ENCODE peak calls at places on chromosomes 2 and 18, in four cellular contexts. K, B, A and G are unnamed samples.

GRCh38 chr2:127455566-127456493 is 37.6 kb downstream of the PROC start:
- DNase-seq in A (no peak), B (peak; percentile 27), K (peak; percentile 16), G (no peak)

GRCh38 chr18:22558945-22559385 is 141.2 kb upstream of the CTAGE1 start:
- DNase-seq in A (peak; percentile 85), K (peak; percentile 31), B (peak; percentile 12), G (no peak)

GRCh38 chr2:233964581-233964980 is 47.4 kb downstream of the TRPM8 start:
- DNase-seq in A (no peak), B (no peak), K (no peak), G (no peak)

GRCh38 chr2:221465776-221466175 is 106.3 kb downstream of the EPHA4 start:
- DNase-seq in B (no peak), K (no peak), A (peak; percentile 2), G (peak; percentile 15)

GRCh38 chr2:55399815-55400214 is 19.8 kb downstream of the CCDC88A start:
- DNase-seq in A (no peak), K (no peak), B (no peak), G (no peak)

GRCh38 chr2:204645018-204645775 is 99.9 kb downstream of the PARD3B start:
- DNase-seq in K (no peak), A (no peak), B (no peak), G (no peak)

GRCh38 chr2:162706770-162707169 is 131.8 kb downstream of the KCNH7 start:
- DNase-seq in K (no peak), B (no peak), A (no peak), G (no peak)

GRCh38 chr2:86283461-86284030 is 53.9 kb downstream of the REEP1 start:
- DNase-seq in B (no peak), A (no peak), K (no peak), G (no peak)

GRCh38 chr2:207746131-207746530 is 23.6 kb downstream of the FZD5 start:
- DNase-seq in K (peak; percentile 85), B (peak; percentile 55), A (peak; percentile 76), G (no peak)

GRCh38 chr2:5164806-5165525 is 527.2 kb upstream of the SOX11 start:
- DNase-seq in K (no peak), B (no peak), A (no peak), G (no peak)

GRCh38 chr2:128600606-128601297 is 282.1 kb upstream of the HS6ST1 start:
- DNase-seq in B (no peak), K (no peak), A (no peak), G (no peak)

GRCh38 chr18:45549296-45549695 is 66.0 kb upstream of the SLC14A2 start:
- DNase-seq in K (no peak), A (no peak), B (no peak), G (no peak)

GRCh38 chr2:173119069-173119807 is 43.6 kb downstream of the MAP3K20 start:
- DNase-seq in K (no peak), A (no peak), B (no peak), G (no peak)

GRCh38 chr18:36314754-36315153 is 17.2 kb downstream of the FHOD3 start:
- DNase-seq in B (no peak), K (no peak), A (no peak), G (no peak)

GRCh38 chr18:36312806-36313395 is 15.4 kb downstream of the FHOD3 start:
- DNase-seq in A (no peak), B (no peak), K (no peak), G (no peak)

GRCh38 chr18:36314098-36314497 is 16.6 kb downstream of the FHOD3 start:
- DNase-seq in A (no peak), K (no peak), B (no peak), G (no peak)

GRCh38 chr18:36316246-36316645 is 18.7 kb downstream of the FHOD3 start:
- DNase-seq in K (no peak), B (no peak), A (no peak), G (no peak)

DNA sequence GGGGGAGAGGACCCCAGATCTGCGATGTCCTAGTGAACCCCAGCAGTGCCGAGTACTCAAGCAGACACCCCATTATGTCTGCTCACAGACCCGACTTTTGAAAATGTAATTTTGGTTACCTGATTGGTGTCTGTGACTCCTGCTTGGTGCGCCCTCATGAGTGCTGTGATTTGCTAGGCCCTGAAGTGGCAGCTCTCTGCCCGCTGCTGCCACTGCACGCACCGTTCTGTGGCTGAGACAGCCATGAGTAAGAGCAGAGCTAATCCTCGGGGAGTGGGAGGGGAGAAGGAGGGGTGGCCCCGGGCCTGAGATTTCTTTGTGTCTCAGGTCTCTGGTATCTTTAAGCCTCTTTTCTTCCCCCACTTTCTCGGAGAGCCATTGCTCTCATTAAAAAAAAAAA is 18.2 kb downstream of the FHOD3 start:
- DNase-seq in K (no peak), A (no peak), B (no peak), G (no peak)
- TF ChIP-seq ESRRA in K (no peak), A (no peak), B (no peak), G (no peak)

GRCh38 chr2:168289880-168290279 is 42.5 kb upstream of the STK39 start:
- DNase-seq in K (no peak), A (no peak), B (no peak), G (no peak)

GRCh38 chr2:168290391-168290790 is 43.0 kb upstream of the STK39 start:
- DNase-seq in A (no peak), B (no peak), K (no peak), G (no peak)

DNA sequence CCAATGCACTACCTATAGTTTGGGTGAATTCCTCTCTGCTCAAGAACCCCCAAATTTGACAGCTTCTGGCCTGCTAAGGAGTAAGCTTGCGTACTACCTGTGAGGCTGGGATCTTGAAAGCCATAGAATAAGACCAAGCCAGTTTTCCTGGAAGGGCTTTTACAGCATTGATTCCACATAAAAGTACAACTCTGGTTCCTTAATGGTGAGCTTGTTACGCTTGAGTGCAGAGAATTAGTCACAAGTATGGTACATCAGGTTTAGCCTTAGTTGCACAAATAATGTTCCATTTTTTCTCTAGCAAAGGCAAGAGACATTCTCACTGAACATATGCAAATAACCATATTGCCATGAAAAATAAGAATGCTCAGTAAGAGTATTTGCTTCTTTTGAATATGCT is 39.1 kb upstream of the STK39 start:
- DNase-seq in K (no peak), B (no peak), A (no peak), G (no peak)
- TF ChIP-seq ESRRA in K (no peak), B (no peak), A (no peak), G (no peak)

GRCh38 chr18:8721716-8722115 is 16.4 kb downstream of the MTCL1 start:
- DNase-seq in K (peak; percentile 41), B (no peak), A (no peak), G (no peak)

GRCh38 chr18:8721094-8721669 is 15.8 kb downstream of the MTCL1 start:
- DNase-seq in K (no peak), A (no peak), B (no peak), G (no peak)

GRCh38 chr18:8720141-8720540 is 14.8 kb downstream of the MTCL1 start:
- DNase-seq in K (no peak), B (no peak), A (no peak), G (no peak)

GRCh38 chr18:8724452-8724851 is 19.1 kb downstream of the MTCL1 start:
- DNase-seq in K (no peak), B (peak; percentile 25), A (no peak), G (no peak)

DNA sequence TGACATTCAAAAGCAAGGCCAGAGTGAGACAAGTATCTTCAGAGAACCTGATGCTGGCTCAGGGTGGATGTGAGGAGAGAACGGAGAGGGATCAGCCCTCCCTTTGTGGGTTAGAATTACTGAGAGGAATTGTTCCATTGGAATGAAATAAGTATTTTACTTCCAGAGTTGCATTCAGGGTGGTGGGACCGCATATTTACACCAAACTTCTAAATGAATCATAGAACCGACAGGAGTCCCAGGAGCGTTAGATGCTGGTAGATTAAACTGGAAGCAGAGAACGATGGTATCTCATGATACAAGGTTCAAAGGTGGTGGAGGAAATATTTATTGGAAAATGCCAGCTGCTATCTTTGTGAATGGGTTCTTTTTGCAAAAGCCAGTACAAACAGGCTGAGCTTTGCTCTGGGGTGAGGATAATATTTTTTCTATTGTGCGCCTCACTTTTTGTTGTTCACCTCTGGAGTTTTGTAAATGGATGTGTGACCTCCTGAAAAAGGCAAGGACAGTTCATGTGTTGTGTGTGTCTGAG is 17.7 kb downstream of the MTCL1 start:
- DNase-seq in B (no peak), K (peak; percentile 34), A (no peak), G (no peak)
- TF ChIP-seq ESRRA in B (no peak), K (no peak), A (no peak), G (no peak)

GRCh38 chr2:188788621-188789020 is 185.6 kb upstream of the COL3A1 start:
- DNase-seq in A (no peak), K (no peak), B (no peak), G (no peak)
- TF ChIP-seq ESRRA in A (no peak), K (no peak), B (no peak), G (no peak)

GRCh38 chr2:71154798-71155197 is 24.4 kb downstream of the MPHOSPH10 start:
- DNase-seq in A (peak; percentile 56), K (peak; percentile 72), B (peak; percentile 60), G (peak; percentile 7)
- TF ChIP-seq ESRRA in A (no peak), K (no peak), B (no peak), G (no peak)

GRCh38 chr2:157820202-157820601 is 55.9 kb downstream of the ACVR1 start:
- DNase-seq in K (no peak), B (no peak), A (no peak), G (no peak)

GRCh38 chr2:157821519-157822131 is 54.5 kb downstream of the ACVR1 start:
- DNase-seq in B (no peak), A (no peak), K (no peak), G (no peak)

GRCh38 chr2:157825885-157826284 is 50.2 kb downstream of the ACVR1 start:
- DNase-seq in A (no peak), K (no peak), B (no peak), G (no peak)

GRCh38 chr2:157822533-157822932 is 53.6 kb downstream of the ACVR1 start:
- DNase-seq in B (no peak), A (no peak), K (no peak), G (no peak)

GRCh38 chr2:157822993-157823392 is 53.1 kb downstream of the ACVR1 start:
- DNase-seq in K (no peak), A (no peak), B (no peak), G (no peak)
- TF ChIP-seq ESRRA in K (no peak), A (no peak), B (no peak), G (no peak)

GRCh38 chr2:241519669-241520068 is 11.3 kb upstream of the STK25 start:
- DNase-seq in K (no peak), B (no peak), A (no peak), G (no peak)

GRCh38 chr2:241514986-241515737 is 6.8 kb upstream of the STK25 start:
- DNase-seq in B (no peak), A (no peak), K (no peak), G (peak; percentile 60)

GRCh38 chr2:241517297-241517696 is 8.9 kb upstream of the STK25 start:
- DNase-seq in K (no peak), A (no peak), B (no peak), G (no peak)

GRCh38 chr2:241514545-241514944 is 6.2 kb upstream of the STK25 start:
- DNase-seq in K (no peak), B (no peak), A (no peak), G (no peak)

GRCh38 chr2:241516520-241516965 is 8.2 kb upstream of the STK25 start:
- DNase-seq in B (no peak), A (no peak), K (no peak), G (no peak)
- TF ChIP-seq ESRRA in B (no peak), A (no peak), K (no peak), G (no peak)